ENCODE peak calls at places on chromosomes 7 and 10, in seven cellular contexts. One of them, this sample, is unnamed.

GRCh38 chr7:78326189-78326588 is 527.6 kb downstream of the PHTF2 start:
- DNase-seq in HuH-7: no peak
- DNase-seq in CD8-positive, alpha-beta memory T cell: no peak
- DNase-seq in foreskin keratinocyte: peak
- DNase-seq in T-cell: no peak
- DNase-seq in esophagus muscularis mucosa: no peak
- DNase-seq in H7: no peak
- DNase-seq in this sample: no peak

GRCh38 chr10:110918633-110919348 is at the start of gene BBIP1:
- DNase-seq in esophagus muscularis mucosa: peak
- DNase-seq in CD8-positive, alpha-beta memory T cell: peak
- DNase-seq in foreskin keratinocyte: peak
- DNase-seq in H7: peak
- DNase-seq in T-cell: no peak
- DNase-seq in HuH-7: no peak
- DNase-seq in this sample: no peak

GRCh38 chr10:60006046-60006445 is 99.7 kb upstream of the CCDC6 start:
- DNase-seq in foreskin keratinocyte: no peak
- DNase-seq in CD8-positive, alpha-beta memory T cell: no peak
- DNase-seq in H7: no peak
- DNase-seq in esophagus muscularis mucosa: no peak
- DNase-seq in HuH-7: no peak
- DNase-seq in T-cell: no peak
- DNase-seq in this sample: no peak

GRCh38 chr10:74021248-74022055 is 23.5 kb downstream of the VCL start:
- DNase-seq in foreskin keratinocyte: peak
- DNase-seq in H7: no peak
- DNase-seq in HuH-7: no peak
- DNase-seq in CD8-positive, alpha-beta memory T cell: no peak
- DNase-seq in esophagus muscularis mucosa: no peak
- DNase-seq in T-cell: no peak
- DNase-seq in this sample: no peak

GRCh38 chr10:19713800-19714525 is 102.3 kb upstream of the PLXDC2 start:
- DNase-seq in CD8-positive, alpha-beta memory T cell: no peak
- DNase-seq in esophagus muscularis mucosa: no peak
- DNase-seq in HuH-7: no peak
- DNase-seq in T-cell: no peak
- DNase-seq in foreskin keratinocyte: no peak
- DNase-seq in H7: peak
- DNase-seq in this sample: no peak

GRCh38 chr7:55179897-55180682 is 161.3 kb downstream of the EGFR start:
- DNase-seq in HuH-7: no peak
- DNase-seq in CD8-positive, alpha-beta memory T cell: no peak
- DNase-seq in T-cell: no peak
- DNase-seq in H7: no peak
- DNase-seq in esophagus muscularis mucosa: no peak
- DNase-seq in foreskin keratinocyte: no peak
- DNase-seq in this sample: no peak

GRCh38 chr10:124155781-124156401 is 62.5 kb upstream of the CHST15 start:
- DNase-seq in H7: no peak
- DNase-seq in esophagus muscularis mucosa: no peak
- DNase-seq in CD8-positive, alpha-beta memory T cell: no peak
- DNase-seq in HuH-7: no peak
- DNase-seq in foreskin keratinocyte: no peak
- DNase-seq in T-cell: no peak
- DNase-seq in this sample: no peak

GRCh38 chr10:88450201-88450600 is 132.9 kb downstream of the RNLS start:
- DNase-seq in H7: no peak
- DNase-seq in HuH-7: no peak
- DNase-seq in esophagus muscularis mucosa: no peak
- DNase-seq in T-cell: no peak
- DNase-seq in CD8-positive, alpha-beta memory T cell: no peak
- DNase-seq in foreskin keratinocyte: no peak
- DNase-seq in this sample: no peak

GRCh38 chr7:91310829-91311460 is 46.7 kb downstream of the FZD1 start:
- DNase-seq in CD8-positive, alpha-beta memory T cell: no peak
- DNase-seq in esophagus muscularis mucosa: no peak
- DNase-seq in foreskin keratinocyte: no peak
- DNase-seq in T-cell: no peak
- DNase-seq in H7: peak
- DNase-seq in HuH-7: no peak
- DNase-seq in this sample: no peak

GRCh38 chr10:74488907-74489306 is 337.5 kb upstream of the KAT6B start:
- DNase-seq in esophagus muscularis mucosa: no peak
- DNase-seq in HuH-7: no peak
- DNase-seq in CD8-positive, alpha-beta memory T cell: no peak
- DNase-seq in foreskin keratinocyte: peak
- DNase-seq in H7: no peak
- DNase-seq in T-cell: no peak
- DNase-seq in this sample: no peak

GRCh38 chr7:23468721-23469149 is 1.6 kb downstream of the IGF2BP3 start:
- DNase-seq in foreskin keratinocyte: no peak
- DNase-seq in T-cell: no peak
- DNase-seq in H7: peak
- DNase-seq in CD8-positive, alpha-beta memory T cell: no peak
- DNase-seq in HuH-7: peak
- DNase-seq in esophagus muscularis mucosa: no peak
- DNase-seq in this sample: no peak

GRCh38 chr10:69656719-69657269 is 26.7 kb downstream of the FAM241B start:
- DNase-seq in esophagus muscularis mucosa: no peak
- DNase-seq in H7: peak
- DNase-seq in CD8-positive, alpha-beta memory T cell: no peak
- DNase-seq in foreskin keratinocyte: no peak
- DNase-seq in HuH-7: no peak
- DNase-seq in T-cell: no peak
- DNase-seq in this sample: no peak

GRCh38 chr7:41003031-41003925 is 699.6 kb downstream of the INHBA start:
- DNase-seq in CD8-positive, alpha-beta memory T cell: no peak
- DNase-seq in H7: peak
- DNase-seq in foreskin keratinocyte: peak
- DNase-seq in T-cell: no peak
- DNase-seq in HuH-7: peak
- DNase-seq in esophagus muscularis mucosa: peak
- DNase-seq in this sample: no peak

GRCh38 chr7:142607351-142607750 is 141.9 kb upstream of the PRSS1 start:
- DNase-seq in H7: no peak
- DNase-seq in esophagus muscularis mucosa: no peak
- DNase-seq in CD8-positive, alpha-beta memory T cell: no peak
- DNase-seq in T-cell: no peak
- DNase-seq in foreskin keratinocyte: peak
- DNase-seq in HuH-7: no peak
- DNase-seq in this sample: no peak

GRCh38 chr7:27647052-27647451 is 15.6 kb downstream of the HIBADH start:
- DNase-seq in CD8-positive, alpha-beta memory T cell: no peak
- DNase-seq in H7: no peak
- DNase-seq in esophagus muscularis mucosa: no peak
- DNase-seq in HuH-7: no peak
- DNase-seq in T-cell: no peak
- DNase-seq in foreskin keratinocyte: no peak
- DNase-seq in this sample: no peak

GRCh38 chr7:4703532-4703931 is 21.4 kb downstream of the FOXK1 start:
- DNase-seq in foreskin keratinocyte: no peak
- DNase-seq in esophagus muscularis mucosa: no peak
- DNase-seq in HuH-7: no peak
- DNase-seq in H7: no peak
- DNase-seq in CD8-positive, alpha-beta memory T cell: no peak
- DNase-seq in T-cell: no peak
- DNase-seq in this sample: no peak

GRCh38 chr10:108327706-108328105 is 1163.2 kb upstream of the SORCS1 start:
- DNase-seq in T-cell: no peak
- DNase-seq in CD8-positive, alpha-beta memory T cell: no peak
- DNase-seq in H7: no peak
- DNase-seq in esophagus muscularis mucosa: no peak
- DNase-seq in foreskin keratinocyte: peak
- DNase-seq in HuH-7: no peak
- DNase-seq in this sample: no peak

GRCh38 chr7:43721193-43721806 is 8.0 kb downstream of the COA1 start:
- DNase-seq in CD8-positive, alpha-beta memory T cell: peak
- DNase-seq in foreskin keratinocyte: no peak
- DNase-seq in esophagus muscularis mucosa: no peak
- DNase-seq in H7: no peak
- DNase-seq in HuH-7: no peak
- DNase-seq in T-cell: no peak
- DNase-seq in this sample: no peak

GRCh38 chr10:58513189-58514101 is 773 bp downstream of the BICC1 start:
- DNase-seq in H7: peak
- DNase-seq in CD8-positive, alpha-beta memory T cell: no peak
- DNase-seq in esophagus muscularis mucosa: peak
- DNase-seq in HuH-7: peak
- DNase-seq in foreskin keratinocyte: no peak
- DNase-seq in T-cell: no peak
- DNase-seq in this sample: no peak

GRCh38 chr7:50851451-50851850 is 68.8 kb upstream of the GRB10 start:
- DNase-seq in foreskin keratinocyte: no peak
- DNase-seq in HuH-7: no peak
- DNase-seq in CD8-positive, alpha-beta memory T cell: no peak
- DNase-seq in T-cell: no peak
- DNase-seq in H7: no peak
- DNase-seq in esophagus muscularis mucosa: no peak
- DNase-seq in this sample: no peak

GRCh38 chr7:137880432-137880831 is 33.7 kb upstream of the DGKI start:
- DNase-seq in CD8-positive, alpha-beta memory T cell: no peak
- DNase-seq in foreskin keratinocyte: peak
- DNase-seq in HuH-7: no peak
- DNase-seq in H7: no peak
- DNase-seq in esophagus muscularis mucosa: no peak
- DNase-seq in T-cell: no peak
- DNase-seq in this sample: no peak

GRCh38 chr10:74104996-74105395 is 45.6 kb downstream of the AP3M1 start:
- DNase-seq in esophagus muscularis mucosa: no peak
- DNase-seq in H7: no peak
- DNase-seq in HuH-7: no peak
- DNase-seq in CD8-positive, alpha-beta memory T cell: no peak
- DNase-seq in T-cell: no peak
- DNase-seq in foreskin keratinocyte: no peak
- DNase-seq in this sample: no peak

GRCh38 chr7:116075351-116076145 is 45.0 kb upstream of the TFEC start:
- DNase-seq in HuH-7: no peak
- DNase-seq in CD8-positive, alpha-beta memory T cell: no peak
- DNase-seq in T-cell: no peak
- DNase-seq in H7: no peak
- DNase-seq in esophagus muscularis mucosa: no peak
- DNase-seq in foreskin keratinocyte: peak
- DNase-seq in this sample: no peak

GRCh38 chr10:50937230-50937907 is 51.9 kb upstream of the A1CF start:
- DNase-seq in HuH-7: peak
- DNase-seq in CD8-positive, alpha-beta memory T cell: no peak
- DNase-seq in H7: peak
- DNase-seq in esophagus muscularis mucosa: no peak
- DNase-seq in foreskin keratinocyte: no peak
- DNase-seq in T-cell: no peak
- DNase-seq in this sample: no peak